ENCODE peak calls at places on chromosomes 11 and 22, in six cellular contexts. One of them, this sample, is unnamed.

GRCh38 chr11:120303004-120303637 is 22.0 kb upstream of the TLCD5 start:
- DNase-seq in HAP-1: peak
- DNase-seq in CD4-positive, CD25-positive, alpha-beta regulatory T cell: peak
- DNase-seq in esophagus muscularis mucosa: no peak
- DNase-seq in mucosa of gallbladder: peak
- DNase-seq in OCI-M1: peak
- DNase-seq in this sample: peak

GRCh38 chr11:62574363-62575057 is 819 bp upstream of the EEF1G start:
- DNase-seq in mucosa of gallbladder: no peak
- DNase-seq in CD4-positive, CD25-positive, alpha-beta regulatory T cell: no peak
- DNase-seq in OCI-M1: peak
- DNase-seq in HAP-1: no peak
- DNase-seq in esophagus muscularis mucosa: no peak
- DNase-seq in this sample: no peak

GRCh38 chr22:26905076-26905475 is 247.7 kb downstream of the MIAT start:
- DNase-seq in esophagus muscularis mucosa: no peak
- DNase-seq in mucosa of gallbladder: no peak
- DNase-seq in OCI-M1: no peak
- DNase-seq in CD4-positive, CD25-positive, alpha-beta regulatory T cell: no peak
- DNase-seq in HAP-1: no peak
- DNase-seq in this sample: no peak

GRCh38 chr11:917426-917825 is 6.8 kb upstream of the CHID1 start:
- DNase-seq in OCI-M1: no peak
- DNase-seq in mucosa of gallbladder: no peak
- DNase-seq in esophagus muscularis mucosa: no peak
- DNase-seq in CD4-positive, CD25-positive, alpha-beta regulatory T cell: no peak
- DNase-seq in HAP-1: no peak
- DNase-seq in this sample: no peak

GRCh38 chr11:130407978-130408377 is 20.4 kb downstream of the ADAMTS8 start:
- DNase-seq in HAP-1: no peak
- DNase-seq in mucosa of gallbladder: no peak
- DNase-seq in CD4-positive, CD25-positive, alpha-beta regulatory T cell: no peak
- DNase-seq in esophagus muscularis mucosa: no peak
- DNase-seq in OCI-M1: no peak
- DNase-seq in this sample: no peak

GRCh38 chr11:73178092-73178539 is 36.0 kb upstream of the FCHSD2 start:
- DNase-seq in HAP-1: peak
- DNase-seq in OCI-M1: peak
- DNase-seq in CD4-positive, CD25-positive, alpha-beta regulatory T cell: peak
- DNase-seq in esophagus muscularis mucosa: peak
- DNase-seq in mucosa of gallbladder: peak
- DNase-seq in this sample: peak

GRCh38 chr11:9512370-9513019 is 51.7 kb downstream of the ZNF143 start:
- DNase-seq in OCI-M1: no peak
- DNase-seq in HAP-1: no peak
- DNase-seq in mucosa of gallbladder: no peak
- DNase-seq in esophagus muscularis mucosa: no peak
- DNase-seq in CD4-positive, CD25-positive, alpha-beta regulatory T cell: no peak
- DNase-seq in this sample: no peak

GRCh38 chr11:85825590-85825989 is 14.6 kb upstream of the SYTL2 start:
- DNase-seq in esophagus muscularis mucosa: no peak
- DNase-seq in OCI-M1: no peak
- DNase-seq in CD4-positive, CD25-positive, alpha-beta regulatory T cell: no peak
- DNase-seq in HAP-1: no peak
- DNase-seq in mucosa of gallbladder: no peak
- DNase-seq in this sample: no peak

GRCh38 chr11:24645563-24645962 is 148.7 kb downstream of the LUZP2 start:
- DNase-seq in esophagus muscularis mucosa: no peak
- DNase-seq in CD4-positive, CD25-positive, alpha-beta regulatory T cell: no peak
- DNase-seq in HAP-1: no peak
- DNase-seq in OCI-M1: no peak
- DNase-seq in mucosa of gallbladder: no peak
- DNase-seq in this sample: no peak

GRCh38 chr22:46677323-46678002 is 57.3 kb downstream of the GRAMD4 start:
- DNase-seq in mucosa of gallbladder: no peak
- DNase-seq in CD4-positive, CD25-positive, alpha-beta regulatory T cell: no peak
- DNase-seq in esophagus muscularis mucosa: no peak
- DNase-seq in HAP-1: no peak
- DNase-seq in OCI-M1: no peak
- DNase-seq in this sample: no peak

GRCh38 chr11:65448418-65449196 is 26.0 kb downstream of the NEAT1 start:
- DNase-seq in mucosa of gallbladder: no peak
- DNase-seq in esophagus muscularis mucosa: no peak
- DNase-seq in CD4-positive, CD25-positive, alpha-beta regulatory T cell: no peak
- DNase-seq in OCI-M1: no peak
- DNase-seq in HAP-1: no peak
- DNase-seq in this sample: no peak

GRCh38 chr11:110467556-110467955 is 37.8 kb downstream of the FDX1 start:
- DNase-seq in OCI-M1: no peak
- DNase-seq in CD4-positive, CD25-positive, alpha-beta regulatory T cell: no peak
- DNase-seq in mucosa of gallbladder: no peak
- DNase-seq in esophagus muscularis mucosa: no peak
- DNase-seq in HAP-1: no peak
- DNase-seq in this sample: no peak

GRCh38 chr11:10701982-10702381 is 8.4 kb upstream of the IRAG1 start:
- DNase-seq in mucosa of gallbladder: no peak
- DNase-seq in CD4-positive, CD25-positive, alpha-beta regulatory T cell: no peak
- DNase-seq in OCI-M1: no peak
- DNase-seq in esophagus muscularis mucosa: no peak
- DNase-seq in HAP-1: no peak
- DNase-seq in this sample: no peak

GRCh38 chr11:43943931-43944751 is 1.7 kb downstream of the C11orf96 start:
- DNase-seq in HAP-1: no peak
- DNase-seq in CD4-positive, CD25-positive, alpha-beta regulatory T cell: no peak
- DNase-seq in esophagus muscularis mucosa: no peak
- DNase-seq in OCI-M1: no peak
- DNase-seq in mucosa of gallbladder: no peak
- DNase-seq in this sample: no peak